ENCODE peak calls at places on chromosomes 13 and 19, in nine cellular contexts. M is activated naive CD8-positive, alpha-beta T cell treated with anti-CD3 and anti-CD28 coated beads for 36 hours; J is DMS153; Q is T-cell; I is NCI-H1105 treated with DMSO at 0.1 percent for 48 hours; Z is HT1080; L is putamen; F is activated CD8-positive, alpha-beta T cell treated with anti-CD3 and anti-CD28 coated beads for 36 hours; G is left colon. P is an unnamed sample.

GRCh38 chr19:800360-801029 is 3.2 kb downstream of the PTBP1 start:
- DNase-seq in M (no peak), J (no peak), Q (no peak), I (no peak), Z (no peak), L (no peak), F (no peak), G (peak), P (peak)

GRCh38 chr19:17021793-17022590 is 4.6 kb downstream of the CPAMD8 start:
- DNase-seq in M (no peak), J (no peak), Q (no peak), I (no peak), Z (peak), L (no peak), F (no peak), G (no peak), P (no peak)

GRCh38 chr13:111177081-111177711 is 62.1 kb downstream of the ARHGEF7 start:
- DNase-seq in M (peak), J (peak), Q (peak), I (peak), Z (peak), L (peak), F (peak), G (peak), P (no peak)

GRCh38 chr13:98195054-98195791 is 18.2 kb upstream of the RNF113B start:
- DNase-seq in M (no peak), J (peak), Q (no peak), I (no peak), Z (no peak), L (no peak), F (no peak), G (no peak), P (no peak)

GRCh38 chr19:50313812-50314536 is 15.2 kb downstream of the KCNC3 start:
- DNase-seq in M (no peak), J (no peak), Q (no peak), I (peak), Z (no peak), L (no peak), F (no peak), G (no peak), P (peak)

GRCh38 chr19:15249912-15250634 is 17.8 kb upstream of the EPHX3 start:
- DNase-seq in M (no peak), J (no peak), Q (no peak), I (no peak), Z (peak), L (peak), F (no peak), G (no peak), P (peak)

GRCh38 chr13:114131581-114132418 is 623 bp downstream of the RASA3 start:
- DNase-seq in M (peak), J (no peak), Q (no peak), I (no peak), Z (no peak), L (no peak), F (peak), G (peak), P (peak)

GRCh38 chr19:36093146-36093662 is 17.7 kb upstream of the OVOL3 start:
- DNase-seq in M (peak), J (no peak), Q (no peak), I (no peak), Z (no peak), L (no peak), F (peak), G (no peak), P (no peak)

GRCh38 chr19:10305139-10305806 is 4.3 kb downstream of the ZGLP1 start:
- DNase-seq in M (no peak), J (no peak), Q (no peak), I (no peak), Z (no peak), L (peak), F (no peak), G (no peak), P (no peak)

GRCh38 chr19:3771906-3772450 is at the start of gene RAX2:
- DNase-seq in M (no peak), J (no peak), Q (no peak), I (no peak), Z (no peak), L (no peak), F (no peak), G (no peak), P (peak)

GRCh38 chr19:48513289-48514122 is 1.9 kb upstream of the LMTK3 start:
- DNase-seq in M (peak), J (peak), Q (peak), I (peak), Z (peak), L (peak), F (peak), G (peak), P (peak)

GRCh38 chr19:2852598-2852997 is 11.3 kb downstream of the ZNF555 start:
- DNase-seq in M (no peak), J (no peak), Q (no peak), I (no peak), Z (no peak), L (no peak), F (no peak), G (no peak), P (no peak)

GRCh38 chr19:20611866-20612265 is 46.3 kb upstream of the ZNF737 start:
- DNase-seq in M (no peak), J (no peak), Q (no peak), I (no peak), Z (no peak), L (no peak), F (no peak), G (no peak), P (no peak)

GRCh38 chr13:28741080-28741479 is 22.3 kb upstream of the SLC46A3 start:
- DNase-seq in M (no peak), J (no peak), Q (no peak), I (no peak), Z (peak), L (no peak), F (no peak), G (no peak), P (no peak)

GRCh38 chr13:20775961-20776360 is 2.2 kb upstream of the EEF1AKMT1 start:
- DNase-seq in M (no peak), J (no peak), Q (no peak), I (no peak), Z (no peak), L (no peak), F (no peak), G (no peak), P (no peak)

GRCh38 chr13:31996611-31997010 is 35.0 kb upstream of the FRY start:
- DNase-seq in M (no peak), J (no peak), Q (no peak), I (no peak), Z (no peak), L (no peak), F (no peak), G (no peak), P (peak)

GRCh38 chr19:58416631-58417030 is 8.2 kb downstream of the ZNF584 start:
- DNase-seq in M (no peak), J (no peak), Q (no peak), I (no peak), Z (no peak), L (no peak), F (no peak), G (no peak), P (no peak)

GRCh38 chr19:39397360-39398296 is 6.5 kb downstream of the MED29 start:
- DNase-seq in M (peak), J (peak), Q (peak), I (peak), Z (peak), L (no peak), F (peak), G (peak), P (peak)

GRCh38 chr13:100387416-100387815 is 201.2 kb downstream of the GGACT start:
- DNase-seq in M (no peak), J (no peak), Q (no peak), I (no peak), Z (no peak), L (no peak), F (no peak), G (no peak), P (no peak)

GRCh38 chr19:1221141-1221903 is 15.7 kb downstream of the STK11 start:
- DNase-seq in M (no peak), J (no peak), Q (no peak), I (no peak), Z (no peak), L (no peak), F (no peak), G (peak), P (peak)

GRCh38 chr19:18921593-18921992 is 2.1 kb downstream of the DDX49 start:
- DNase-seq in M (no peak), J (no peak), Q (no peak), I (no peak), Z (no peak), L (no peak), F (no peak), G (no peak), P (no peak)

GRCh38 chr13:23432589-23432988 is 913 bp downstream of the SACS start:
- DNase-seq in M (no peak), J (no peak), Q (no peak), I (no peak), Z (no peak), L (no peak), F (no peak), G (no peak), P (peak)

GRCh38 chr13:84609716-84610115 is 727.4 kb upstream of the SLITRK1 start:
- DNase-seq in M (no peak), J (no peak), Q (no peak), I (no peak), Z (peak), L (no peak), F (no peak), G (no peak), P (no peak)

GRCh38 chr13:36919833-36920611 is at the start of gene SMAD9:
- DNase-seq in M (peak), J (peak), Q (no peak), I (peak), Z (peak), L (no peak), F (peak), G (peak), P (peak)

GRCh38 chr19:3968556-3969434 is 2.1 kb downstream of the DAPK3 start:
- DNase-seq in M (no peak), J (peak), Q (no peak), I (peak), Z (peak), L (peak), F (no peak), G (peak), P (peak)

GRCh38 chr13:23674795-23675640 is 104.8 kb downstream of the TNFRSF19 start:
- DNase-seq in M (no peak), J (no peak), Q (no peak), I (no peak), Z (peak), L (no peak), F (peak), G (no peak), P (no peak)

GRCh38 chr19:48683349-48683748 is 10.5 kb upstream of the NTN5 start:
- DNase-seq in M (peak), J (peak), Q (peak), I (no peak), Z (no peak), L (peak), F (peak), G (peak), P (peak)

GRCh38 chr19:1296575-1297271 is 11.1 kb downstream of the EFNA2 start:
- DNase-seq in M (no peak), J (no peak), Q (no peak), I (no peak), Z (no peak), L (no peak), F (no peak), G (no peak), P (peak)

GRCh38 chr19:50383307-50383851 is 768 bp upstream of the POLD1 start:
- DNase-seq in M (no peak), J (no peak), Q (no peak), I (no peak), Z (no peak), L (no peak), F (no peak), G (no peak), P (peak)

GRCh38 chr19:3207466-3208242 is 16.8 kb upstream of the CELF5 start:
- DNase-seq in M (no peak), J (no peak), Q (no peak), I (no peak), Z (no peak), L (no peak), F (no peak), G (no peak), P (no peak)

GRCh38 chr13:29515372-29515771 is 80.1 kb downstream of the SLC7A1 start:
- DNase-seq in M (no peak), J (no peak), Q (no peak), I (no peak), Z (no peak), L (no peak), F (no peak), G (no peak), P (no peak)

GRCh38 chr19:12791345-12792047 is at the start of gene JUNB:
- DNase-seq in M (peak), J (peak), Q (peak), I (peak), Z (peak), L (peak), F (peak), G (peak), P (peak)

GRCh38 chr19:35013047-35013819 is 13.1 kb downstream of the GRAMD1A start:
- DNase-seq in M (peak), J (no peak), Q (peak), I (no peak), Z (peak), L (no peak), F (peak), G (peak), P (peak)

GRCh38 chr13:45119469-45119989 is 781 bp upstream of the GTF2F2 start:
- DNase-seq in M (peak), J (no peak), Q (peak), I (peak), Z (peak), L (no peak), F (peak), G (peak), P (peak)

GRCh38 chr19:5403968-5404640 is 51.1 kb upstream of the ZNRF4 start:
- DNase-seq in M (peak), J (no peak), Q (peak), I (no peak), Z (peak), L (peak), F (peak), G (peak), P (peak)

P was measured in left kidney.